ENCODE peak calls at places on chromosomes 7 and 10, in ten cellular contexts. X, F, S, W, Z, J, O, V, K and Y are unnamed samples.

GRCh38 chr10:62335326-62335725 is 38.8 kb upstream of the ZNF365 start:
- DNase-seq in X (no peak), F (no peak), S (no peak), W (peak), Z (no peak), J (peak), O (no peak), V (no peak), K (no peak), Y (no peak)

GRCh38 chr7:7183061-7183832 is 903 bp downstream of the C1GALT1 start:
- DNase-seq in X (no peak), F (peak), S (peak), W (peak), Z (peak), J (peak), O (peak), V (peak), K (no peak), Y (peak)

GRCh38 chr10:98028168-98028770 is 2.2 kb downstream of the CRTAC1 start:
- DNase-seq in X (peak), F (no peak), S (peak), W (peak), Z (peak), J (peak), O (no peak), V (peak), K (no peak), Y (peak)

GRCh38 chr10:86390337-86391120 is 23.9 kb upstream of the GRID1 start:
- DNase-seq in X (no peak), F (no peak), S (no peak), W (no peak), Z (no peak), J (no peak), O (no peak), V (no peak), K (no peak), Y (no peak)

GRCh38 chr10:59033622-59034021 is 142.8 kb upstream of the PHYHIPL start:
- DNase-seq in X (no peak), F (no peak), S (no peak), W (no peak), Z (no peak), J (peak), O (peak), V (no peak), K (no peak), Y (no peak)

GRCh38 chr10:48495282-48496045 is 109.4 kb downstream of the ARHGAP22 start:
- DNase-seq in X (no peak), F (no peak), S (no peak), W (no peak), Z (no peak), J (no peak), O (no peak), V (no peak), K (no peak), Y (no peak)

GRCh38 chr7:140358024-140358770 is 40.1 kb downstream of the SLC37A3 start:
- DNase-seq in X (no peak), F (no peak), S (no peak), W (no peak), Z (no peak), J (no peak), O (no peak), V (no peak), K (no peak), Y (peak)

GRCh38 chr7:55939514-55940123 is 12.1 kb upstream of the MRPS17 start:
- DNase-seq in X (no peak), F (no peak), S (no peak), W (no peak), Z (no peak), J (no peak), O (no peak), V (no peak), K (no peak), Y (no peak)

GRCh38 chr10:86264481-86265231 is 101.9 kb downstream of the GRID1 start:
- DNase-seq in X (no peak), F (no peak), S (peak), W (no peak), Z (no peak), J (no peak), O (no peak), V (no peak), K (no peak), Y (no peak)

GRCh38 chr7:114423218-114423496 is 8.5 kb downstream of the FOXP2 start:
- DNase-seq in X (no peak), F (no peak), S (no peak), W (no peak), Z (no peak), J (no peak), O (no peak), V (no peak), K (no peak), Y (no peak)

GRCh38 chr10:34723746-34724145 is 91.3 kb downstream of the PARD3 start:
- DNase-seq in X (no peak), F (no peak), S (no peak), W (peak), Z (peak), J (peak), O (peak), V (no peak), K (no peak), Y (no peak)

GRCh38 chr7:99447943-99448342 is 9.2 kb downstream of the CPSF4 start:
- DNase-seq in X (no peak), F (no peak), S (no peak), W (no peak), Z (no peak), J (no peak), O (no peak), V (no peak), K (no peak), Y (no peak)

GRCh38 chr10:50567384-50567783 is 56.4 kb downstream of the SGMS1 start:
- DNase-seq in X (no peak), F (no peak), S (no peak), W (no peak), Z (no peak), J (no peak), O (no peak), V (no peak), K (no peak), Y (no peak)

GRCh38 chr10:132420469-132421376 is 23.7 kb downstream of the PWWP2B start:
- DNase-seq in X (no peak), F (no peak), S (peak), W (no peak), Z (peak), J (no peak), O (no peak), V (no peak), K (no peak), Y (peak)

GRCh38 chr7:136009488-136010079 is 32.4 kb upstream of the MTPN start:
- DNase-seq in X (peak), F (no peak), S (no peak), W (peak), Z (no peak), J (peak), O (peak), V (no peak), K (no peak), Y (peak)

GRCh38 chr7:104967595-104967994 is 46.4 kb upstream of the KMT2E start:
- DNase-seq in X (no peak), F (no peak), S (no peak), W (peak), Z (no peak), J (no peak), O (peak), V (no peak), K (no peak), Y (no peak)

GRCh38 chr10:1413823-1414222 is 323.5 kb downstream of the ADARB2 start:
- DNase-seq in X (no peak), F (no peak), S (no peak), W (no peak), Z (no peak), J (no peak), O (no peak), V (no peak), K (no peak), Y (no peak)

GRCh38 chr7:81501220-81501619 is 268.6 kb downstream of the HGF start:
- DNase-seq in X (peak), F (no peak), S (no peak), W (peak), Z (no peak), J (peak), O (peak), V (no peak), K (no peak), Y (no peak)

GRCh38 chr7:12111461-12112405 is 99.4 kb upstream of the TMEM106B start:
- DNase-seq in X (no peak), F (no peak), S (peak), W (peak), Z (peak), J (peak), O (no peak), V (no peak), K (no peak), Y (peak)

GRCh38 chr7:108973075-108973474 is 403.4 kb downstream of the DNAJB9 start:
- DNase-seq in X (peak), F (no peak), S (no peak), W (peak), Z (no peak), J (peak), O (no peak), V (no peak), K (no peak), Y (no peak)
- TF ChIP-seq CTCF in X (peak), F (no peak), S (no peak), W (no peak), Z (no peak), J (peak), O (no peak), V (no peak), K (no peak), Y (peak)

GRCh38 chr10:102672822-102673200 is 28.5 kb downstream of the TRIM8 start:
- DNase-seq in X (no peak), F (no peak), S (no peak), W (no peak), Z (no peak), J (no peak), O (no peak), V (no peak), K (no peak), Y (no peak)

GRCh38 chr10:102670871-102671434 is 26.7 kb downstream of the TRIM8 start:
- DNase-seq in X (no peak), F (no peak), S (no peak), W (no peak), Z (no peak), J (no peak), O (no peak), V (no peak), K (no peak), Y (no peak)

GRCh38 chr10:102669206-102670064 is 25.2 kb downstream of the TRIM8 start:
- DNase-seq in X (peak), F (no peak), S (peak), W (peak), Z (no peak), J (no peak), O (no peak), V (peak), K (no peak), Y (peak)

GRCh38 chr10:102668312-102669110 is 24.2 kb downstream of the TRIM8 start:
- DNase-seq in X (no peak), F (no peak), S (no peak), W (no peak), Z (no peak), J (no peak), O (no peak), V (no peak), K (no peak), Y (no peak)

DNA sequence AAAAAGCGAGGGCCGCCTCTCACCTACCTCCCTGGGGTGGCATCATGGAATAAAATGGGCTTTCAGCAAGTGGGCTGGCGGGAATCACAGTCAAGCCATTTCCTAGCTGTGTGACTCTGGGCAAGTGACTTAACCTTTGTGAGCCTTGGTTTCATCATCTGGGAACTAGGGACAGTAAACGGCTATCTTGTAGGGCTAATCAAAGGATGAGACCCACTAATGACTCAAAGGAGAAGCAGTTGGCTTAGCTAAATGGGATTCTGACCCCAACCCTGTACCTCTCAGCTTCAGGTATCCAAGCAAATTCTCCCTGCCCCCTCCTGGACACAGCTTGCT is 25.8 kb downstream of the TRIM8 start:
- DNase-seq in X (no peak), F (no peak), S (no peak), W (no peak), Z (no peak), J (no peak), O (no peak), V (no peak), K (no peak), Y (no peak)
- TF ChIP-seq CTCF in X (no peak), F (no peak), S (no peak), W (no peak), Z (no peak), J (no peak), O (no peak), V (peak), K (no peak), Y (peak)

DNA sequence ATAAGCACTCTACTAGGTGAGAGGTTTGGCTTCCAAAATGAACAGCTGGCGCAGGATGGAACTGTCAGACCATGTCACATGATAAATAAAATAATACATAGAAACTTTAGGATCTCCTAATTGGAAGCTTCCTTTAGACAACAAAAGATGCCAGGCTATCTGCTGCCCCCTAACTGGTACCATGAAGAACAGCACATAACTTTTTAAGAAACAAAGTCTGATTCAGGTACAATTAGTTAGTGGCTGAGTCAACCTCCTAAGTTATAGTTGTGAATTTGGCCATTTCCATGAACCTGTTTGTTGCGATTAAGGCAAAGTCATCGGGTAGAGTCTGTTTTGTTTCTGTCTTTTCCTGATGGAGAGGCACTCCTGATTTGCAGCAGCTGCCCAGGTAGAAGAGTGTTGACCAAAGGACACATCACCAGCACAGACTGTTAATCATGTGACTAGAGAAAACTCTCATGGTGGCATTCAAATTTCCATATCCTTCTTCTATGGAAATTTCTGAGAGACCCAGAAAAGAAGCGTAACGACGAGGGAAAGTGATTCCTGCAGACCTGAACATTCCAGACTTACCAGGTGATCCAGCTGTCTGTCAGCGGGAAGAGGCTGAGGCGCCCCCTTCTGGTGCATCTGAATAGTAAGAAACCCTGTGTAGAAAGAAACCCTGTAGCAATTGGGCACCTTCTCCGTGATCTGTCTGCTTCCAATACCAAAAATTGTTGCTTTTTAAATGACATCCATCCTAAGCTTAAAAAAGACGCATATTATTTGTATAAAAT is 8.6 kb upstream of the INHBA start:
- DNase-seq in X (no peak), F (no peak), S (peak), W (no peak), Z (no peak), J (peak), O (no peak), V (no peak), K (no peak), Y (peak)
- TF ChIP-seq CTCF in X (peak), F (no peak), S (peak), W (peak), Z (no peak), J (peak), O (peak), V (peak), K (peak), Y (peak)

GRCh38 chr7:151013728-151014497 is 10.4 kb downstream of the ATG9B start:
- DNase-seq in X (no peak), F (peak), S (peak), W (peak), Z (peak), J (peak), O (peak), V (peak), K (peak), Y (no peak)

GRCh38 chr7:151013356-151013727 is 11.0 kb downstream of the ATG9B start:
- DNase-seq in X (no peak), F (no peak), S (peak), W (no peak), Z (no peak), J (no peak), O (no peak), V (no peak), K (no peak), Y (no peak)

GRCh38 chr7:151012031-151012692 is 12.1 kb downstream of the ATG9B start:
- DNase-seq in X (no peak), F (no peak), S (no peak), W (no peak), Z (peak), J (no peak), O (no peak), V (no peak), K (no peak), Y (peak)

GRCh38 chr7:151011097-151011409 is 13.2 kb downstream of the ATG9B start:
- DNase-seq in X (no peak), F (no peak), S (no peak), W (no peak), Z (no peak), J (no peak), O (no peak), V (no peak), K (no peak), Y (no peak)

DNA sequence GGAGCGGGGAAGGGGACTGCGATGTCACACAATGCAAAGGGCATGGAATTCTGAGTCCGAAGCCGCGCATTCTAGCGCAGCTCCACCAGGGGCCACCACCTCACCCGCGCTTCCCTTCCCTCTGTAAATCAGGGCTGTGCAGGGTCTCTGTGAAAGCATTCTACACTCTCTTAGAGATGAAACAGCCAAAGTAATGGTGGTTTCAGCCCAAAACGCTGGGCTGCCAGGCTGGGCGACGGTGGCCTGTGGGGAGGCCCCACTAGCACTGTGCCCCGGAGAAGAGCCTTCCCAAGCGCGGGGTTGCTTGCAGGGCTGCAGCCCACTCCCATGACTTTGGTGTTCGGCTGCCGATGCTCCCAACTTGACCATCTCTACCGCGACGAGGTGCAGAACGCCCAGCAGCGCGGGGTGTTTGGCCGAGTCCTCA is 11.4 kb downstream of the ATG9B start:
- DNase-seq in X (no peak), F (no peak), S (no peak), W (peak), Z (peak), J (peak), O (peak), V (no peak), K (no peak), Y (no peak)
- TF ChIP-seq CTCF in X (no peak), F (no peak), S (peak), W (peak), Z (no peak), J (peak), O (peak), V (peak), K (peak), Y (no peak)

DNA sequence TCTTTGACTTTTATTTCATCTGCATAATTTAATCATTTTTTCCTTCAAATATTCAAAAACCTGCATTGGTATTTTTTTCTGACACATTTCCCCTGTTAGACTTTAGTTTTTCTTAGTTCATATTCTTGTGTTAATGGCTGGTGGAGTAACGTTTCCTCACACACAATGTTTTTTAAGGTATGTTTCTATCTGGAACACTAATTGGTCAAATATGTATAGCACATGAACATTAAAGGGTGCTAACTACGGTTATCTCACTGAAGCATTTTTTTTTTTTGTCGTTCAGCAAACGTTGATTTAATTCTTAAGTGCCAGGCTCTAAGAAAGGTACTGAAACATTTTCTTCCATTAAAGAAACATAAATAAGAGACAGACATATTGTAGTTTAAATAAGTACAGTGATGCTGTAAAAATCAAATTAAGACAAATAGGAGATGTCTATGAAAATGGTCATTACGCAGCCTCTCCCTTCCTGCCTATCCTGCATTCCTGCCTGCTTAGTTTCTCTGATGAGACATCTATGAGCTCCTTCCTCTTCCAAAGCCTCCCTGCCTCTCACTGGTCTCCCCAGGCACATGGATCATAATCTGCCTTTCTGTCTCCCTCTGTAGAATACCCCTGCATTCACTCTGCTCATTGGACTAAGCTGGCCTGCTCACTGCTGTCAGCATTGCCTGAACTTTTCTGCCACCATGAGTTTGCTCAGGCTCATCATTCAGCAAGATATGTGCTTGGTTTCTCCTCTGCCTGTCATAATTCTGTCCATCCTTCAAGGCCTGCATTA is 87.9 kb downstream of the PTPRZ1 start:
- DNase-seq in X (peak), F (no peak), S (no peak), W (peak), Z (no peak), J (peak), O (peak), V (no peak), K (peak), Y (peak)
- TF ChIP-seq CTCF in X (peak), F (no peak), S (no peak), W (no peak), Z (no peak), J (no peak), O (peak), V (no peak), K (no peak), Y (no peak)

GRCh38 chr10:5416981-5417380 is 4.6 kb downstream of the NET1 start:
- DNase-seq in X (no peak), F (no peak), S (no peak), W (no peak), Z (no peak), J (no peak), O (no peak), V (no peak), K (no peak), Y (no peak)
- TF ChIP-seq CTCF in X (no peak), F (no peak), S (no peak), W (no peak), Z (no peak), J (no peak), O (no peak), V (no peak), K (no peak), Y (no peak)

DNA sequence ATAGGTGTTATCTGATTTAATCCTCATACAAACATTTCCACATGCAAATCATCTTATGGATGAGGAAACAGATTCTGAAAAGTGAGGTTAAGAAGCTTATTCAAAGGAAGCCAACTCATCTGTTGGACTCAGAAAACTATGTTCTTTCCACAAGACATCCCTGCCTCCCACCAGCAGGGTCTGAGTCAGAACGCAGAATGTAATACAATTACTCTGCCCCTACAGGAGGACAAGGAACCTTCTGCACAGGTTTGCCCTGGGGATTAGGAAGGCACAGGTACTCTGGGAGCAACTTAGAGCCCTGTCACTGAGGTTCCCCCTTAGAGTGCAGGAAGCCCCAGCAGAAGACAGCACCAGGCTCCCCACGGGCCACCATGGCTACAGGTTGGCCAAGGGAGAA is 255.7 kb downstream of the TNS3 start:
- DNase-seq in X (no peak), F (peak), S (no peak), W (peak), Z (no peak), J (no peak), O (peak), V (no peak), K (peak), Y (no peak)
- TF ChIP-seq CTCF in X (no peak), F (no peak), S (no peak), W (peak), Z (no peak), J (no peak), O (peak), V (no peak), K (peak), Y (no peak)